ENCODE peak calls at places on chromosome 5, in ten cellular contexts. X, U, J, B, R, D, O, H, Q and W are unnamed samples.

GRCh38 chr5:59661939-59662615 is 231.4 kb downstream of the PDE4D start:
- DNase-seq in X (peak), U (no peak), J (peak), B (no peak), R (peak), D (no peak), O (no peak), H (no peak), Q (no peak), W (no peak)

GRCh38 chr5:78497573-78498533 is 137.4 kb downstream of the SCAMP1 start:
- DNase-seq in X (peak), U (no peak), J (no peak), B (no peak), R (no peak), D (no peak), O (no peak), H (no peak), Q (no peak), W (no peak)

GRCh38 chr5:139647406-139648204 is 544 bp upstream of the CXXC5 start:
- DNase-seq in X (no peak), U (no peak), J (no peak), B (no peak), R (no peak), D (no peak), O (no peak), H (no peak), Q (peak), W (no peak)

GRCh38 chr5:133480866-133481265 is 131.5 kb downstream of the FSTL4 start:
- DNase-seq in X (no peak), U (no peak), J (no peak), B (no peak), R (no peak), D (no peak), O (no peak), H (no peak), Q (no peak), W (no peak)

GRCh38 chr5:68460147-68460760 is 244.7 kb downstream of the PIK3R1 start:
- DNase-seq in X (peak), U (no peak), J (peak), B (peak), R (peak), D (peak), O (no peak), H (peak), Q (no peak), W (no peak)

GRCh38 chr5:64210866-64211265 is 45.2 kb downstream of the RNF180 start:
- DNase-seq in X (no peak), U (peak), J (peak), B (peak), R (no peak), D (no peak), O (no peak), H (no peak), Q (no peak), W (no peak)

GRCh38 chr5:20276061-20276958 is 288.3 kb upstream of the CDH18 start:
- DNase-seq in X (no peak), U (peak), J (peak), B (no peak), R (no peak), D (no peak), O (no peak), H (no peak), Q (no peak), W (no peak)

GRCh38 chr5:53130206-53130605 is 20.6 kb upstream of the MOCS2 start:
- DNase-seq in X (no peak), U (no peak), J (peak), B (no peak), R (no peak), D (no peak), O (no peak), H (no peak), Q (no peak), W (no peak)

GRCh38 chr5:126477681-126478117 is 54.5 kb downstream of the GRAMD2B start:
- DNase-seq in X (peak), U (no peak), J (peak), B (no peak), R (no peak), D (no peak), O (no peak), H (no peak), Q (no peak), W (no peak)

GRCh38 chr5:111121926-111122325 is 29.8 kb downstream of the WDR36 start:
- DNase-seq in X (no peak), U (no peak), J (no peak), B (no peak), R (no peak), D (no peak), O (no peak), H (no peak), Q (no peak), W (no peak)

GRCh38 chr5:138985683-138986082 is 110.5 kb upstream of the LRRTM2 start:
- DNase-seq in X (no peak), U (no peak), J (no peak), B (no peak), R (peak), D (no peak), O (no peak), H (no peak), Q (no peak), W (no peak)

GRCh38 chr5:31324832-31325231 is 131.3 kb downstream of the CDH6 start:
- DNase-seq in X (no peak), U (no peak), J (no peak), B (no peak), R (no peak), D (no peak), O (no peak), H (no peak), Q (no peak), W (no peak)

GRCh38 chr5:92861531-92862285 is 719.3 kb downstream of the NR2F1-AS1 start:
- DNase-seq in X (no peak), U (no peak), J (no peak), B (no peak), R (no peak), D (no peak), O (no peak), H (no peak), Q (no peak), W (no peak)

GRCh38 chr5:4659836-4660235 is 480.3 kb upstream of the ADAMTS16 start:
- DNase-seq in X (no peak), U (no peak), J (no peak), B (no peak), R (no peak), D (no peak), O (no peak), H (no peak), Q (no peak), W (no peak)

GRCh38 chr5:5995819-5996218 is 382.5 kb downstream of the MED10 start:
- DNase-seq in X (no peak), U (no peak), J (no peak), B (no peak), R (no peak), D (no peak), O (no peak), H (no peak), Q (no peak), W (no peak)

GRCh38 chr5:62982348-62982747 is 403.7 kb downstream of the LRRC70 start:
- DNase-seq in X (no peak), U (no peak), J (no peak), B (no peak), R (no peak), D (no peak), O (peak), H (no peak), Q (no peak), W (no peak)

GRCh38 chr5:160266044-160266718 is 36.9 kb downstream of the FABP6 start:
- DNase-seq in X (no peak), U (no peak), J (no peak), B (no peak), R (no peak), D (no peak), O (no peak), H (no peak), Q (no peak), W (no peak)

GRCh38 chr5:119327018-119327417 is 28.8 kb upstream of the TNFAIP8 start:
- DNase-seq in X (no peak), U (no peak), J (no peak), B (no peak), R (no peak), D (no peak), O (no peak), H (no peak), Q (no peak), W (no peak)

GRCh38 chr5:62298118-62298517 is 7.9 kb upstream of the KIF2A start:
- DNase-seq in X (no peak), U (no peak), J (no peak), B (no peak), R (no peak), D (no peak), O (no peak), H (no peak), Q (no peak), W (no peak)

GRCh38 chr5:151345187-151345807 is 2.1 kb downstream of the SLC36A2 start:
- DNase-seq in X (no peak), U (no peak), J (no peak), B (no peak), R (no peak), D (no peak), O (no peak), H (no peak), Q (no peak), W (no peak)

GRCh38 chr5:151347364-151347763 is at the start of gene SLC36A2:
- DNase-seq in X (no peak), U (no peak), J (no peak), B (no peak), R (peak), D (no peak), O (no peak), H (no peak), Q (no peak), W (no peak)

GRCh38 chr5:151348789-151349188 is 1.4 kb upstream of the SLC36A2 start:
- DNase-seq in X (no peak), U (no peak), J (no peak), B (no peak), R (no peak), D (no peak), O (no peak), H (no peak), Q (no peak), W (no peak)

GRCh38 chr5:151344088-151344487 is 3.3 kb downstream of the SLC36A2 start:
- DNase-seq in X (no peak), U (no peak), J (no peak), B (no peak), R (no peak), D (no peak), O (no peak), H (no peak), Q (no peak), W (no peak)

DNA sequence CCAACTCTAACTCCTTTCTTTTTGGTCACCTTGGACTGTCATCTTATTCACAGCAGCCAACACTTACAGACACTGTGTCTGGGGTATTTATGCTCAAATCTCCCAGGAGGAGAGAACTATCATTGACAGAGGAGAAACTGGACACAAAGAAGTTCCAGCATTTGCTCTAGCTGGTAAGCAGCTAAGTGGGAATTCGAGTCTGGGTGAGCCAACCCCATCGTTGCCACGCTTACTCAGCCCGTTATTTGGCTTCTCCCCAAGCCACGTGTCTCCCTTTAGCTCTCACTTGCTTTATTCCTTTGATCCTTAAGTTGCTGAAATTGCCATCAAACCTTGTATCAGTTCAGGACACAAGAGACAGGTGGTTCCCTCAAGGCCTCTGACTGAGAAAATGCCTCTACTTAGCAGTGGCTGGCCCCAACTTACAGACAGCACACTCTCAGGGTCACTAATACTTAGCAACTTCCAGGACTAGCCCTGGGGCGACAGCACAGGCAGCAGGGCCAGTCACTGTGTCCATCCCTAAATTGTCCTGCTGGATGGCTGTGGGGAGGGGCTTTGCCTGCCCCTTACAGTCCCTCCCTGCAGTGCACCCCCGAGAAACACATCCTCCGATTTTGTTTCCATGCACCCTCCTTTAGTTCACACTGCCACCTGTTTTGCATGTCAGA is 1.4 kb downstream of the SLC36A2 start:
- DNase-seq in X (no peak), U (no peak), J (no peak), B (peak), R (no peak), D (no peak), O (no peak), H (no peak), Q (no peak), W (no peak)
- TF ChIP-seq CTCF in X (no peak), U (no peak), J (no peak), B (no peak), R (no peak), D (no peak), O (no peak), H (no peak), Q (no peak), W (no peak)

DNA sequence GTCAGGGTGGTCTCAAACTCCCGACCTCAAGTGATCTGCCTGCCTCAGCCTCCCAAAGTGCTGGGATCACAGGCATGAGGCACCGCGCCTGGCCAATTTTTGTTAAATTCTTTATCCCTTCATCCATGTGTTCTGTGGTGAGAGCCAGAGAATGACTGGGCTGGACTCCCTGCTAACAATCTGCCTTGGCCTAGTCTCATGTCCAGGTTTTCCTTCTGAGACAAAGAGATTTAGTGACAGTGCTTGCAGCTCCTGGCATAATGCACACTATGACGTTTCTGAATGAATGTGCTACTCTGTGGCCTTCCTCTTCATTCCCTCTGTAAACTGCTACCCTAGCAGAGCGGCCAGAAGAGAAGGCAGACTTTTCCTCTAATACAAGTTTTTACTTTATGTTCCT is 79.3 kb downstream of the FOXD1 start:
- DNase-seq in X (no peak), U (no peak), J (no peak), B (no peak), R (no peak), D (no peak), O (no peak), H (no peak), Q (no peak), W (no peak)
- TF ChIP-seq CTCF in X (no peak), U (no peak), J (no peak), B (no peak), R (no peak), D (no peak), O (no peak), H (no peak), Q (no peak), W (no peak)

DNA sequence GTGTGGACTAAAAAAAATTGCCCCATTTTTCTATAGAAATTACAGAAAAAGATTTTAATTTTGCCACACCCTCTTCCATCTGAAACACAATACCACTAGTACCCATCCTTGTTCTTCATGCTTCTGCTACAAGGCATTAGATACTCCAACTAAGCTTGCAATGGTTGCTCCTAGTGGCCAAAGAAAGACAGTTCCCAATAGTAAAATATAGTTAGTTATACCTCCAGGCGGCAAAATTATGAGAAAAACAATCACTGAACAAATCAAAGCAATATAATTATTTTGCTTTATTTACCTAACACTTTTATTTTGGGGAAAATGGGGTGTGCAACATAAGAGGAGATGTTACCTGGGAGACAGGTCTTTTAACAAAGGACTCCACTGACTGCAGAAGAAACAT is 101.2 kb downstream of the RAPGEF6 start:
- DNase-seq in X (no peak), U (no peak), J (no peak), B (no peak), R (no peak), D (no peak), O (no peak), H (no peak), Q (no peak), W (no peak)
- TF ChIP-seq CTCF in X (peak), U (no peak), J (no peak), B (peak), R (peak), D (peak), O (no peak), H (no peak), Q (peak), W (no peak)

GRCh38 chr5:35939639-35940038 is 1.2 kb upstream of the CAPSL start:
- DNase-seq in X (no peak), U (no peak), J (no peak), B (no peak), R (no peak), D (no peak), O (no peak), H (no peak), Q (no peak), W (no peak)
- TF ChIP-seq CTCF in X (no peak), U (no peak), J (no peak), B (peak), R (no peak), D (no peak), O (no peak), H (peak), Q (peak), W (no peak)

DNA sequence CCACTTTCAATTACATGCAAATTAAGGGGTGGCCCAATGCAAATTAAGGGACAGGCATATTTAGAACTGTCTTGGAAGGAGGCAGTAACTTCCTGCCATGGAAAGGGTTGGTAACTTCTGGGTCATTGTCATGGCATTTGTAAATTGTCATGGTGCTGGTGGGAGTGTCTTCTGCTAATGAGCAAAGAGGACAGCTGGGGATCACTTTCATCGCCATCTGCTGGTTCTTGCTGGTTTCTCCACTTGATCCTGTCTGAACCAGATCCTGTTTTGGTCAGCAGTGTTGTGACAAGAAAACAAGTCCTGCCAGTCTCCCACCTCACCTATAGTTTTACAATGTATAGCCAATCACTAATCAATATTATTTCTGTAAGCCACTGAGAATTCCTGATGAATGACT is 23.4 kb upstream of the UGT3A2 start:
- DNase-seq in X (peak), U (no peak), J (peak), B (peak), R (peak), D (no peak), O (no peak), H (peak), Q (peak), W (no peak)
- TF ChIP-seq CTCF in X (peak), U (peak), J (peak), B (peak), R (peak), D (no peak), O (no peak), H (peak), Q (no peak), W (no peak)

DNA sequence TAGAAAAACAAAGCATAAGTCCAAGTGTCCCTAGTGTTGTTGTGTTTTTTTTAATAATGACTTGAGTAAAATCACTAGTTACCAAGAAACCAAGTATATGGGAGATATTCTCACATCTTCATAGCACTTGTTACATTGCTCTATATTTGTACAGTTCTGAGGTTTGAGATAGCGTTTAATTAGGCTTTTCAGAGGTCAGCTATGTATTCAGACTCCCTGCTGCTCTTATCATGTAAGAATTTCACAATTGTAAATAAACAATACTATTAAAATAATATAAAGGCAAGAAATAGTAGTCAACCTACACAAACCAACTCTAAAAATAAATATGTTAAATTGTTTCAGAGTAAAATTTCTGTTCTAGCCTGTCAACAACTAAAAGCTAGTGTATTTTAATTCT is 761.9 kb upstream of the FAM174A start:
- DNase-seq in X (no peak), U (no peak), J (no peak), B (no peak), R (no peak), D (no peak), O (no peak), H (no peak), Q (no peak), W (no peak)
- TF ChIP-seq CTCF in X (no peak), U (no peak), J (no peak), B (no peak), R (no peak), D (no peak), O (no peak), H (no peak), Q (no peak), W (no peak)

DNA sequence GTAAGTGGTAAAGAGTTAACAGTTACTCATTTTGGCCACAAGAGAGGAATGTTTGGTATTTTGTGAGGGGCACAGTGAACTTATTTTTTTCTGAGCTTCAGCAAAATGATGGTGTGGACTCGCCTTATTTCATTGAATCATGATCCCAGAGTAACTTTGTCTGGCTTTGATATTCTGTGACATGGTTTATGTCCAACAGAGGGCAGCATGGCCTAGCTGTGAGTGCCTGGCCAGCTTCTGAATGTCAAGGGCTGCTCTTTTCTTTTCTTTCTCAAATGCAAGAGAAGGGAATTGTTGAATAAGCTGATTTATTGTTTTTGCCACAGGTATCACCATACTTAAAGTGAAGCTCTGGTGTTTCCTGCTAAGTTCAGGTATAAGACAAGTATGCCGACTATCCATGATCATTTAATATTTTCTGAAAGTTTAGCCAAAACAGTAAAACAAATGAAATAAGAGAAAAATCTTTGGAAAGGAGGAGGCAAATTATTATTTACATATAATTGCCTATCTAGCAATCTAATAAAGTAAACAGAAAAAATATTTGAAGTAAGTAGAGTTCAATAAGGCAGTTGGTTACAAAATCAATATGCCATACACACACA is 31.7 kb downstream of the MRPL22 start:
- DNase-seq in X (peak), U (no peak), J (peak), B (peak), R (peak), D (peak), O (no peak), H (peak), Q (peak), W (no peak)
- TF ChIP-seq CTCF in X (peak), U (peak), J (peak), B (peak), R (peak), D (peak), O (peak), H (no peak), Q (peak), W (no peak)

GRCh38 chr5:102792705-102793104 is 37.6 kb downstream of the PAM start:
- DNase-seq in X (peak), U (no peak), J (peak), B (peak), R (no peak), D (no peak), O (no peak), H (no peak), Q (no peak), W (no peak)
- TF ChIP-seq CTCF in X (peak), U (no peak), J (peak), B (peak), R (peak), D (peak), O (no peak), H (no peak), Q (no peak), W (no peak)

GRCh38 chr5:11602298-11602697 is 301.9 kb downstream of the CTNND2 start:
- DNase-seq in X (no peak), U (no peak), J (no peak), B (no peak), R (no peak), D (no peak), O (no peak), H (no peak), Q (no peak), W (no peak)
- TF ChIP-seq CTCF in X (no peak), U (no peak), J (no peak), B (no peak), R (no peak), D (peak), O (no peak), H (no peak), Q (peak), W (no peak)